ENCODE peak calls at places on chromosome 13, in six cellular contexts. X, U, E, O, Y and R are unnamed samples. For H3K36me3 and H3K4me1, the result is how much of the 10 kb centered on the place peaks cover.

GRCh38 chr13:113796948-113797676 is 38.1 kb downstream of the TMEM255B start:
- DNase-seq in X (no peak), O (peak), U (no peak), Y (peak), E (no peak), R (no peak)

GRCh38 chr13:94249512-94249911 is 230.0 kb downstream of the DCT start:
- DNase-seq in X (peak), E (no peak), O (no peak), Y (no peak), U (peak), R (no peak)

GRCh38 chr13:87884874-87885273 is 213.7 kb downstream of the SLITRK5 start:
- DNase-seq in Y (no peak), E (no peak), O (no peak), U (peak), X (peak), R (no peak)

GRCh38 chr13:89514534-89515312 is 1832.8 kb upstream of the MIR17HG start:
- DNase-seq in U (peak), Y (no peak), O (no peak), X (peak), E (no peak), R (no peak)

GRCh38 chr13:71786815-71787214 is 80.2 kb downstream of the DACH1 start:
- DNase-seq in Y (no peak), E (no peak), X (no peak), O (no peak), U (peak), R (no peak)

GRCh38 chr13:31518666-31519065 is 220.7 kb upstream of the RXFP2 start:
- DNase-seq in Y (no peak), U (no peak), E (no peak), O (no peak), X (no peak), R (no peak)

GRCh38 chr13:79880820-79881219 is 399.9 kb downstream of the NDFIP2 start:
- DNase-seq in U (no peak), Y (no peak), O (no peak), E (no peak), X (no peak), R (no peak)

GRCh38 chr13:32881074-32881791 is 135.0 kb upstream of the KL start:
- DNase-seq in O (no peak), E (no peak), U (no peak), X (peak), Y (no peak), R (no peak)

GRCh38 chr13:41960195-41960699 is 662 bp downstream of the VWA8 start:
- DNase-seq in E (no peak), Y (no peak), X (peak), O (no peak), U (peak), R (no peak)

GRCh38 chr13:79423801-79424642 is 18.0 kb upstream of the RBM26 start:
- DNase-seq in Y (no peak), X (peak), E (no peak), U (peak), O (no peak), R (peak)

GRCh38 chr13:98123176-98123575 is 19.7 kb upstream of the FARP1 start:
- DNase-seq in U (no peak), E (no peak), Y (no peak), O (no peak), X (no peak), R (no peak)

GRCh38 chr13:36858285-36858684 is 39.3 kb downstream of the RFXAP start:
- DNase-seq in X (peak), O (no peak), Y (no peak), U (peak), E (no peak), R (no peak)

GRCh38 chr13:97344250-97345175 is 89.5 kb upstream of the RAP2A start:
- DNase-seq in Y (no peak), E (peak), U (peak), O (peak), X (peak), R (peak)

GRCh38 chr13:26695360-26695705 is 65.3 kb downstream of the GPR12 start:
- DNase-seq in O (peak), Y (no peak), X (no peak), U (no peak), E (no peak), R (no peak)

GRCh38 chr13:76722782-76723181 is 163.4 kb downstream of the KCTD12 start:
- DNase-seq in O (no peak), X (no peak), E (no peak), U (no peak), Y (no peak), R (no peak)

GRCh38 chr13:75769141-75769905 is 133.2 kb downstream of the LMO7 start:
- DNase-seq in E (no peak), O (no peak), U (no peak), X (no peak), Y (no peak), R (no peak)

GRCh38 chr13:75800545-75800944 is 164.4 kb downstream of the LMO7 start:
- DNase-seq in U (peak), E (no peak), O (no peak), Y (no peak), X (no peak), R (no peak)

GRCh38 chr13:109366521-109366920 is 419.9 kb downstream of the IRS2 start:
- DNase-seq in O (no peak), Y (no peak), E (no peak), X (peak), U (no peak), R (no peak)

GRCh38 chr13:47289578-47289977 is 392.7 kb upstream of the HTR2A start:
- DNase-seq in E (no peak), Y (no peak), O (no peak), U (no peak), X (no peak), R (no peak)

GRCh38 chr13:51370116-51370515 is 30.6 kb downstream of the SERPINE3 start:
- DNase-seq in O (no peak), X (peak), Y (no peak), U (no peak), E (no peak), R (no peak)

DNA sequence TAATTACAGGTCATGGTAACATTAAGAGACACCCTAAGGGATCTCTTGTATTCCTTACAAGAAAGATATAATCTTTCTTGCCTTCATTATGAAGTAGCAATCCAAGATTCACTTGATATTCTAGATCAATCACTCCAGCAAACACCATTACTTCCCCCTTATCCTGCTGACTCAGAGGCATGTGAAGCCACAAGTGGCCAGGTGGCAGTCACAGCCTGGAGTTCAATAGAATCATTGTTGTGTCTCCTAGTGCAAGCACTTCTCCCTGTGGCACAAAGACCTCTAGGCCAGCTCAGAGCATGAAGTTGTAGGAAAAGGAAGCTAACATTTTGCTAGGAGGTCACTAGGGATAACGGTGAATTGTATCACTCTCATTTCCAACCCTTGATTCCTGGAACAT is 864.3 kb upstream of the ATXN8OS start:
- DNase-seq in E (no peak), U (no peak), X (no peak), Y (no peak), O (no peak), R (no peak)
- H3K36me3 ChIP-seq in E (under half), U (under half), X (under half), Y (under half), O (under half), R (under half)

DNA sequence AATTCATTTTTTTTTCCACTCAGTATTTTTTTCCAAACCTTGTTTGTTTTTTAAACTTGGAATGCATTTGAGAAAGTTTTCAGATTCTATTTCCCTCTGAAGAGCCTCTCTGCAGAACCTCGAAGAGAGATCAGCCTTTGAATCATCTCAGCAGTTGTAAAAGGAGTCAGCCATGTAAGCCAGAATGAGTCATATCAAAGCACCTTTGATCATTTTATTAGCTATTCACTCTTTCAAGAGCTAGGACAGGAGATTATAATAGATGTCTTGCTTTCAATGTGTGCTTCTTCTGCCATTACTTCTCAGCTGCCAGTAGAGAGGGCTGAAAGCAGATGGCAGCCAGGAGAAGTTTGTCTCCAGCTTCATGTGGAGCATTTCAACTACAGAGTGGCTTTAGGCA is 94.0 kb downstream of the NHLRC3 start:
- DNase-seq in Y (no peak), U (no peak), E (no peak), X (no peak), O (no peak), R (no peak)
- H3K27ac ChIP-seq in Y (no peak), U (no peak), E (no peak), X (no peak), O (no peak), R (no peak)

GRCh38 chr13:40063743-40064142 is 408.3 kb downstream of the COG6 start:
- DNase-seq in E (no peak), Y (no peak), X (no peak), O (no peak), U (no peak), R (no peak)

GRCh38 chr13:40060318-40061007 is 405.0 kb downstream of the COG6 start:
- DNase-seq in Y (no peak), O (peak), X (no peak), E (no peak), U (no peak), R (no peak)

GRCh38 chr13:40059540-40060232 is 404.2 kb downstream of the COG6 start:
- DNase-seq in Y (no peak), U (no peak), O (no peak), X (no peak), E (no peak), R (no peak)

GRCh38 chr13:40063278-40063698 is 407.8 kb downstream of the COG6 start:
- DNase-seq in O (no peak), Y (no peak), U (no peak), E (no peak), X (no peak), R (no peak)

GRCh38 chr13:40061466-40062450 is 406.3 kb downstream of the COG6 start:
- DNase-seq in O (no peak), E (no peak), Y (no peak), U (no peak), X (no peak), R (no peak)
- H3K4me1 ChIP-seq in O (under half), E (under half), Y (under half), U (under half), X (under half), R (under half)

DNA sequence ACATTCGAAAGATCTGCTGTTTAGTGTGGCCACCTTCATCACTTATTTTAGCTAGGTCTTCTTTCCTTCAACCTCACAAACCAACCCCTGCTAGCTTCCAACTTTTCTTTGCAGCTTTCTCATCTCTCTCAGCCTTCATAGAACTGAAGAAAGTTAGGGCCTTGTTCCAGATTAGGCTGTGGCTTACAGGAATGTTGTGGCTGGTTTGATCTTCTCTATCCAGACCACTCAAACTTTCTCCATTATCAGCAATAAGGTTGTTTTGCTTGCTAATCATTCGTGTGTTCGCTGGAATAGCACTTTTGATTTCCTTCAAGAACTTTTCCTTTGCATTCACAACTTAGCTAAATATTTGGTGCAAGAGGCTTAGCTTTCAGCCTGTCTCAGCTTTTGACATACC is 44.7 kb downstream of the CARS2 start:
- DNase-seq in U (no peak), E (no peak), Y (no peak), X (no peak), O (no peak), R (no peak)
- H3K36me3 ChIP-seq in U (under half), E (under half), Y (half or more), X (under half), O (under half), R (under half)